ENCODE peak calls at places on chromosomes 6 and 20, in five cellular contexts. K is HepG2, P is K562, G is GM12878, N is H1. R is an unnamed sample.
A peak's percentile ranks its signal among the peaks of the same experiment; 100 is the strongest.

GRCh38 chr6:136360783-136361182 is 71.1 kb upstream of the BCLAF1 start:
- DNase-seq in G (no peak), K (no peak), P (no peak), N (no peak), R (no peak)

GRCh38 chr6:159163901-159164370 is 5.3 kb upstream of the FNDC1 start:
- DNase-seq in K (no peak), N (no peak), G (no peak), P (no peak), R (no peak)

GRCh38 chr6:160428069-160428430 is 79.9 kb downstream of the SLC22A3 start:
- DNase-seq in G (no peak), N (no peak), K (no peak), P (no peak), R (no peak)

GRCh38 chr6:125791151-125791819 is 525 bp downstream of the NCOA7 start:
- DNase-seq in N (no peak), P (peak; percentile 59), G (no peak), K (peak; percentile 57), R (no peak)

GRCh38 chr6:130107710-130108109 is 89.3 kb downstream of the L3MBTL3 start:
- DNase-seq in K (no peak), N (no peak), P (no peak), G (no peak), R (no peak)

GRCh38 chr20:4856022-4856755 is 134.5 kb downstream of the PRND start:
- DNase-seq in K (no peak), N (no peak), G (no peak), P (no peak), R (no peak)

GRCh38 chr20:25274891-25275812 is 27.3 kb downstream of the PYGB start:
- DNase-seq in G (no peak), K (no peak), P (no peak), N (no peak), R (no peak)

GRCh38 chr6:11363881-11364576 is 131.6 kb upstream of the NEDD9 start:
- DNase-seq in P (no peak), G (no peak), N (no peak), K (no peak), R (no peak)

GRCh38 chr6:109081516-109081915 is 13.1 kb downstream of the SESN1 start:
- DNase-seq in N (no peak), P (no peak), K (no peak), G (no peak), R (no peak)

GRCh38 chr20:41167481-41168253 is 30.3 kb downstream of the PLCG1 start:
- DNase-seq in N (no peak), G (no peak), P (no peak), K (no peak), R (no peak)

GRCh38 chr20:40769677-40770285 is 80.7 kb upstream of the MAFB start:
- DNase-seq in K (no peak), P (no peak), N (no peak), G (no peak), R (no peak)

GRCh38 chr6:6851059-6851658 is 256.6 kb upstream of the RREB1 start:
- DNase-seq in G (no peak), N (no peak), P (peak; percentile 92), K (peak; percentile 12), R (peak; percentile 49)

GRCh38 chr6:170165085-170165484 is 125.8 kb downstream of the DLL1 start:
- DNase-seq in K (no peak), G (no peak), N (no peak), P (no peak), R (no peak)

GRCh38 chr6:2385584-2385983 is 140.2 kb upstream of the GMDS start:
- DNase-seq in G (no peak), K (no peak), P (no peak), N (no peak), R (no peak)

GRCh38 chr20:63086421-63087235 is 79.9 kb upstream of the BHLHE23 start:
- DNase-seq in G (no peak), P (no peak), K (no peak), N (no peak), R (no peak)

GRCh38 chr20:20520776-20521175 is 152.9 kb downstream of the INSM1 start:
- DNase-seq in K (no peak), P (no peak), G (no peak), N (no peak), R (no peak)

GRCh38 chr6:37538107-37538506 is 38.4 kb upstream of the CCDC167 start:
- DNase-seq in K (peak; percentile 39), N (no peak), G (no peak), P (peak; percentile 59), R (peak; percentile 45)

GRCh38 chr20:50302463-50303041 is 111.9 kb downstream of the CEBPB start:
- DNase-seq in N (no peak), K (no peak), G (no peak), P (no peak), R (no peak)

GRCh38 chr6:166786704-166787293 is 159.7 kb upstream of the RPS6KA2 start:
- DNase-seq in K (peak; percentile 81), N (no peak), P (peak; percentile 59), G (peak; percentile 21), R (peak; percentile 62)

GRCh38 chr6:157761331-157761921 is 61.6 kb upstream of the SNX9 start:
- DNase-seq in G (peak; percentile 90), P (no peak), K (no peak), N (no peak), R (no peak)

GRCh38 chr20:36461600-36462439 is 79.5 kb upstream of the MYL9 start:
- DNase-seq in P (peak; percentile 76), G (no peak), K (no peak), N (no peak), R (no peak)

GRCh38 chr6:162153991-162154390 is 573.6 kb downstream of the PRKN start:
- DNase-seq in G (no peak), P (no peak), K (no peak), N (no peak), R (no peak)

GRCh38 chr6:16747232-16748027 is 13.8 kb downstream of the ATXN1 start:
- DNase-seq in K (peak; percentile 78), P (no peak), N (no peak), G (no peak), R (no peak)

GRCh38 chr6:15399651-15400470 is 154.0 kb downstream of the JARID2 start:
- DNase-seq in G (no peak), K (no peak), P (peak; percentile 88), N (no peak), R (no peak)

GRCh38 chr20:19497064-19497463 is 261.0 kb upstream of the RIN2 start:
- DNase-seq in G (no peak), P (no peak), N (no peak), K (no peak), R (no peak)

GRCh38 chr6:73032586-73032985 is 192.7 kb downstream of the KHDC1L start:
- DNase-seq in K (no peak), P (no peak), G (no peak), N (no peak), R (peak; percentile 12)

GRCh38 chr6:158756126-158756525 is 63.0 kb downstream of the EZR start:
- DNase-seq in K (no peak), N (no peak), G (no peak), P (no peak), R (no peak)

GRCh38 chr6:167910007-167910406 is 83.3 kb downstream of the AFDN start:
- DNase-seq in N (no peak), G (no peak), K (no peak), P (no peak), R (no peak)

GRCh38 chr20:54112221-54112884 is 42.0 kb upstream of the BCAS1 start:
- DNase-seq in K (no peak), P (no peak), G (no peak), N (no peak), R (no peak)

GRCh38 chr6:148470141-148470540 is 127.5 kb downstream of the SASH1 start:
- DNase-seq in P (no peak), K (no peak), N (no peak), G (no peak), R (no peak)

GRCh38 chr6:148472495-148473105 is 130.0 kb downstream of the SASH1 start:
- DNase-seq in K (no peak), N (no peak), P (no peak), G (no peak), R (no peak)

GRCh38 chr6:148470606-148471299 is 128.1 kb downstream of the SASH1 start:
- DNase-seq in N (no peak), P (no peak), K (no peak), G (no peak), R (no peak)

GRCh38 chr6:148467926-148468325 is 125.3 kb downstream of the SASH1 start:
- DNase-seq in G (no peak), P (no peak), N (no peak), K (no peak), R (no peak)

GRCh38 chr6:148471624-148472494 is 129.2 kb downstream of the SASH1 start:
- DNase-seq in K (no peak), N (no peak), P (no peak), G (no peak), R (no peak)
- TF ChIP-seq SRF in K (no peak), N (no peak), P (no peak), G (no peak), R (no peak)

GRCh38 chr6:120498711-120499110 is 835.6 kb downstream of the TBC1D32 start:
- DNase-seq in P (no peak), G (no peak), N (no peak), K (no peak), R (no peak)
- TF ChIP-seq SRF in P (no peak), G (no peak), N (no peak), K (no peak), R (no peak)

DNA sequence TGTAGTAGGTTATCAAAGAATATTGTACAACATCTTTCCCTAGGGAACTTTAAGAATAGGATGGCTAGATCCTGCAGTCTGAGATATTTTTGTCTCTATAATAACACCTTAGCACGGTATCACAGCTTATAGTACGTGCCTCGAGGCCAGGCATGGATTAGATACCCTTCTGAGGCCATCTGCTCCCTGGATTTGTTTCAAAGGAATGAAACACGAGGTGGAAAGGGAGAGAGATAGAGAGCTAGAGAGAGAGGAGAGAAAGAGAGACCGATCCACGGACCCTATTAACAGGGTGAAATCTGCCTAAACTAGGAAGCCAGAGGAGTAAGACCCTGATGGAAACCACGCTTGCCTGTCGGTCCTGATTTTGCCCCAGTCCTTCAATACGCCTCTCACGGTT is 92.5 kb downstream of the CD83 start:
- DNase-seq in P (no peak), N (no peak), K (no peak), G (no peak), R (no peak)
- TF ChIP-seq SRF in P (no peak), N (no peak), K (no peak), G (no peak), R (no peak)

DNA sequence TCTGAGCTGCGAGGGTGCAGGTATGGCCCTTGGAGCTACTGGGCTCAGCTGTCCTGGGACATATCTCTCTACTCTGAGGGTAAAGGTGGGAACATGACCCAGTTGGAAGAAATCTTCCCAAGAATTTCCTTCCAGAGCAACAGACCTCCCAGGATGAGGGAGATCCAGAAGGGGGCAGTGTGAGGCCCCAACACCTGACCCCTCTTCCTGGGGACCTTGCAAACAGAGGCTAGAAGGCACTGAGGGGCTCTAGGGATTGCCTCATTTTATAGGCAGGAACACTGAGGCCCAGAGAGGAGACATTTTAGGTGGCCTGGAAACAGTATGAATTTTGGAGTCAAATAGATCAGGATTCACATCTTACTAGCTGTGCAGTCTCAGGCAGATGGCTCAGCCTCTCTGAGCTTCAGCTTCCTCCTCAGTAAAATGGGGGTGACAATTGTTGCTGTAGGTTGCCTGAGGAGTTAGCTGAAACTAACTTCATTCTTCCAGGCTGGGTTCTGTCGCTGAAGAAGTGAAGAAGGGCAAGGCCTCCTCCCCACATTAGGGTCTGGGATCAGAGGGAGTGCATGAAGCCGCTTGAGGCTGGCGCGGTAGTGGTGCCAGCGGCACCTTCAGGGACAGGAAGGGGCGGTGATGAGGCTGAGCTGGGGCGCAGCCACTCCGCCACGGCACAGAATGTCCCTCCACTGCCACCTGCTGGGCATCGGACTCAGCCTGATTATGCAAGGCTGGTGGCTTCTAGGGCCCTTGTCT is 11.4 kb downstream of the KCNK17 start:
- DNase-seq in G (peak; percentile 39), N (peak; percentile 73), K (peak; percentile 66), P (peak; percentile 94), R (peak; percentile 74)
- TF ChIP-seq SRF in G (no peak), N (no peak), K (no peak), P (no peak), R (no peak)

R was measured in HCT116.